ENCODE peak calls at places on chromosomes 13 and 19, in seven cellular contexts. C, S, R, J, A, V and E are unnamed samples.

GRCh38 chr19:19652482-19653295 is 9.2 kb upstream of the GMIP start:
- DNase-seq in A (no peak), S (peak), V (no peak), J (no peak), R (no peak), C (peak), E (peak)

GRCh38 chr13:76723551-76724232 is 162.5 kb downstream of the KCTD12 start:
- DNase-seq in V (peak), R (peak), C (peak), A (no peak), J (peak), S (no peak), E (no peak)

GRCh38 chr13:114141261-114141996 is 9.0 kb upstream of the RASA3 start:
- DNase-seq in C (no peak), J (peak), S (no peak), R (no peak), V (no peak), A (no peak), E (no peak)

GRCh38 chr13:68023838-68024581 is 793.9 kb upstream of the PCDH9 start:
- DNase-seq in S (no peak), C (no peak), A (no peak), R (peak), V (no peak), J (no peak), E (no peak)

GRCh38 chr19:34253711-34254551 is 423 bp upstream of the GARRE1 start:
- DNase-seq in S (no peak), C (peak), V (peak), A (no peak), R (peak), J (peak), E (peak)

GRCh38 chr19:6278740-6279619 is 795 bp downstream of the MLLT1 start:
- DNase-seq in A (peak), J (no peak), S (no peak), R (no peak), V (no peak), C (no peak), E (no peak)

GRCh38 chr19:16301999-16302694 is 22.5 kb upstream of the KLF2 start:
- DNase-seq in S (no peak), A (no peak), R (no peak), V (peak), J (no peak), C (peak), E (peak)

GRCh38 chr19:38951187-38951586 is 20.4 kb downstream of the MRPS12 start:
- DNase-seq in J (peak), S (no peak), A (no peak), V (no peak), R (no peak), C (no peak), E (no peak)

GRCh38 chr13:27120011-27120410 is 51.6 kb downstream of the USP12 start:
- DNase-seq in V (no peak), S (no peak), J (no peak), A (no peak), R (no peak), C (no peak), E (no peak)

GRCh38 chr19:55229145-55229788 is 704 bp upstream of the TMEM86B start:
- DNase-seq in J (no peak), V (no peak), S (no peak), C (no peak), A (no peak), R (no peak), E (peak)

GRCh38 chr19:49712397-49712859 is 21.5 kb downstream of the CPT1C start:
- DNase-seq in C (peak), V (peak), A (no peak), R (peak), S (peak), J (no peak), E (peak)

GRCh38 chr13:36533806-36534205 is 101.5 kb downstream of the CCNA1 start:
- DNase-seq in V (no peak), J (no peak), R (no peak), S (no peak), A (no peak), C (no peak), E (no peak)

GRCh38 chr19:41926028-41926860 is 2.0 kb downstream of the ERFL start:
- DNase-seq in R (no peak), V (no peak), C (no peak), S (peak), A (no peak), J (no peak), E (peak)

GRCh38 chr13:45166858-45167257 is 34.0 kb downstream of the KCTD4 start:
- DNase-seq in C (no peak), V (no peak), R (no peak), S (no peak), J (no peak), A (no peak), E (no peak)

GRCh38 chr13:27679896-27680295 is 58.2 kb downstream of the POLR1D start:
- DNase-seq in R (no peak), S (no peak), A (no peak), J (no peak), V (no peak), C (no peak), E (no peak)

GRCh38 chr13:61277877-61278276 is 137.8 kb downstream of the PCDH20 start:
- DNase-seq in A (no peak), C (no peak), R (no peak), S (no peak), V (no peak), J (no peak), E (no peak)

GRCh38 chr13:95698047-95698749 is 21.3 kb downstream of the DNAJC3 start:
- DNase-seq in R (no peak), C (peak), V (no peak), J (no peak), S (no peak), A (no peak), E (peak)

GRCh38 chr19:56748443-56748842 is 76.9 kb upstream of the ZNF835 start:
- DNase-seq in S (peak), A (no peak), R (no peak), V (no peak), J (no peak), C (peak), E (no peak)

GRCh38 chr13:94014461-94014860 is 465.0 kb downstream of the DCT start:
- DNase-seq in V (no peak), S (no peak), J (no peak), C (no peak), R (no peak), A (no peak), E (no peak)

GRCh38 chr19:47723573-47723923 is 10.3 kb downstream of the EHD2 start:
- DNase-seq in S (no peak), R (no peak), V (peak), A (no peak), C (peak), J (no peak), E (no peak)

GRCh38 chr19:1489463-1489971 is 633 bp downstream of the PCSK4 start:
- DNase-seq in V (no peak), S (peak), R (no peak), A (no peak), C (no peak), J (peak), E (peak)

GRCh38 chr13:110874508-110874960 is 40.3 kb downstream of the ANKRD10 start:
- DNase-seq in A (peak), J (peak), R (no peak), S (peak), V (peak), C (peak), E (peak)

GRCh38 chr19:10899171-10899653 is 27.9 kb downstream of the CARM1 start:
- DNase-seq in C (no peak), J (peak), A (no peak), S (peak), V (peak), R (no peak), E (no peak)

GRCh38 chr19:13557756-13558398 is 51.6 kb upstream of the CACNA1A start:
- DNase-seq in R (no peak), A (no peak), C (no peak), J (no peak), V (no peak), S (no peak), E (peak)

GRCh38 chr19:38172001-38172400 is 52.0 kb downstream of the DPF1 start:
- DNase-seq in V (peak), C (no peak), S (no peak), A (no peak), J (no peak), R (no peak), E (no peak)

GRCh38 chr19:34269968-34270621 is 15.7 kb downstream of the GARRE1 start:
- DNase-seq in C (peak), R (no peak), V (peak), A (peak), J (peak), S (no peak), E (no peak)

GRCh38 chr13:38636756-38637155 is 50.1 kb upstream of the FREM2 start:
- DNase-seq in V (no peak), R (no peak), J (no peak), C (no peak), S (no peak), A (no peak), E (no peak)

GRCh38 chr13:51625555-51626345 is 41.5 kb downstream of the WDFY2 start:
- DNase-seq in R (no peak), J (peak), C (no peak), S (no peak), V (no peak), A (no peak), E (no peak)

GRCh38 chr19:55247621-55248099 is 11.2 kb downstream of the PPP6R1 start:
- DNase-seq in V (no peak), C (peak), J (no peak), R (no peak), S (peak), A (no peak), E (peak)

GRCh38 chr19:39906283-39906682 is 28.2 kb downstream of the FCGBP start:
- DNase-seq in R (no peak), S (no peak), J (no peak), A (no peak), V (no peak), C (no peak), E (no peak)

GRCh38 chr13:41457589-41458186 is 338 bp downstream of the RGCC start:
- DNase-seq in A (peak), R (no peak), V (no peak), J (peak), S (peak), C (no peak), E (peak)

GRCh38 chr13:99429670-99430069 is 71.6 kb upstream of the TM9SF2 start:
- DNase-seq in J (no peak), S (no peak), A (no peak), C (no peak), R (no peak), V (no peak), E (no peak)

GRCh38 chr13:99422556-99423220 is 78.6 kb upstream of the TM9SF2 start:
- DNase-seq in S (no peak), J (no peak), R (no peak), C (no peak), V (no peak), A (no peak), E (no peak)

GRCh38 chr13:99421758-99422555 is 79.3 kb upstream of the TM9SF2 start:
- DNase-seq in J (no peak), R (no peak), V (no peak), C (no peak), S (no peak), A (no peak), E (no peak)

GRCh38 chr13:99425485-99426341 is 75.6 kb upstream of the TM9SF2 start:
- DNase-seq in J (no peak), C (no peak), S (no peak), A (no peak), R (no peak), V (no peak), E (peak)

GRCh38 chr13:99426426-99426825 is 74.8 kb upstream of the TM9SF2 start:
- DNase-seq in S (no peak), R (no peak), A (no peak), V (no peak), C (no peak), J (no peak), E (peak)
- H3K4me3 ChIP-seq in S (no peak), R (no peak), A (no peak), V (no peak), C (no peak), J (no peak), E (no peak)

GRCh38 chr19:36750066-36750691 is 22.4 kb downstream of the ZNF850 start:
- DNase-seq in A (no peak), C (no peak), R (no peak), V (no peak), J (no peak), S (no peak), E (no peak)
- H3K4me3 ChIP-seq in A (peak), C (no peak), R (no peak), V (no peak), J (no peak), S (peak), E (no peak)

GRCh38 chr19:18329035-18329376 is 6.1 kb upstream of the LSM4 start:
- DNase-seq in A (no peak), J (no peak), R (no peak), V (no peak), C (no peak), S (no peak), E (no peak)
- H3K4me3 ChIP-seq in A (no peak), J (peak), R (peak), V (peak), C (peak), S (peak), E (peak)

GRCh38 chr13:112679932-112680677 is 9.7 kb upstream of the ATP11A start:
- DNase-seq in C (no peak), R (no peak), V (no peak), J (no peak), S (no peak), A (no peak), E (peak)
- H3K4me3 ChIP-seq in C (no peak), R (no peak), V (no peak), J (no peak), S (no peak), A (no peak), E (no peak)

GRCh38 chr19:45096700-45097099 is 3.7 kb downstream of the PPP1R37 start:
- DNase-seq in V (no peak), R (no peak), S (no peak), A (no peak), J (no peak), C (no peak), E (no peak)

GRCh38 chr19:45097450-45097775 is 4.4 kb downstream of the PPP1R37 start:
- DNase-seq in V (no peak), A (no peak), S (no peak), C (no peak), R (no peak), J (no peak), E (peak)

GRCh38 chr19:45099465-45100201 is 6.7 kb downstream of the PPP1R37 start:
- DNase-seq in V (peak), R (no peak), C (no peak), A (no peak), S (no peak), J (no peak), E (peak)

GRCh38 chr19:45098521-45099464 is 5.8 kb downstream of the PPP1R37 start:
- DNase-seq in A (no peak), S (no peak), R (no peak), C (peak), J (no peak), V (peak), E (no peak)

GRCh38 chr19:45097776-45098520 is 5.0 kb downstream of the PPP1R37 start:
- DNase-seq in R (no peak), A (no peak), J (peak), C (peak), S (no peak), V (peak), E (peak)
- H3K4me3 ChIP-seq in R (no peak), A (no peak), J (no peak), C (no peak), S (no peak), V (peak), E (no peak)

GRCh38 chr13:79803939-79804487 is 323.1 kb downstream of the NDFIP2 start:
- DNase-seq in C (no peak), R (no peak), V (no peak), S (no peak), J (no peak), A (no peak), E (no peak)
- H3K4me3 ChIP-seq in C (no peak), R (no peak), V (no peak), S (no peak), J (no peak), A (no peak), E (no peak)

GRCh38 chr19:35909684-35910035 is 1.6 kb upstream of the TYROBP start:
- DNase-seq in S (no peak), V (no peak), C (no peak), J (no peak), R (no peak), A (no peak), E (no peak)

GRCh38 chr19:35907377-35907745 is 734 bp downstream of the TYROBP start:
- DNase-seq in J (no peak), R (no peak), C (no peak), S (peak), V (no peak), A (no peak), E (peak)

GRCh38 chr19:35908010-35908441 is at the start of gene TYROBP:
- DNase-seq in S (no peak), J (peak), R (no peak), A (no peak), V (no peak), C (no peak), E (peak)

GRCh38 chr19:35911173-35911572 is 3.1 kb upstream of the TYROBP start:
- DNase-seq in A (no peak), S (no peak), V (no peak), J (no peak), C (no peak), R (no peak), E (peak)

GRCh38 chr19:35908977-35909683 is 1.0 kb upstream of the TYROBP start:
- DNase-seq in A (no peak), R (no peak), J (peak), S (no peak), V (peak), C (no peak), E (peak)
- H3K4me3 ChIP-seq in A (no peak), R (no peak), J (no peak), S (no peak), V (no peak), C (no peak), E (no peak)

DNA sequence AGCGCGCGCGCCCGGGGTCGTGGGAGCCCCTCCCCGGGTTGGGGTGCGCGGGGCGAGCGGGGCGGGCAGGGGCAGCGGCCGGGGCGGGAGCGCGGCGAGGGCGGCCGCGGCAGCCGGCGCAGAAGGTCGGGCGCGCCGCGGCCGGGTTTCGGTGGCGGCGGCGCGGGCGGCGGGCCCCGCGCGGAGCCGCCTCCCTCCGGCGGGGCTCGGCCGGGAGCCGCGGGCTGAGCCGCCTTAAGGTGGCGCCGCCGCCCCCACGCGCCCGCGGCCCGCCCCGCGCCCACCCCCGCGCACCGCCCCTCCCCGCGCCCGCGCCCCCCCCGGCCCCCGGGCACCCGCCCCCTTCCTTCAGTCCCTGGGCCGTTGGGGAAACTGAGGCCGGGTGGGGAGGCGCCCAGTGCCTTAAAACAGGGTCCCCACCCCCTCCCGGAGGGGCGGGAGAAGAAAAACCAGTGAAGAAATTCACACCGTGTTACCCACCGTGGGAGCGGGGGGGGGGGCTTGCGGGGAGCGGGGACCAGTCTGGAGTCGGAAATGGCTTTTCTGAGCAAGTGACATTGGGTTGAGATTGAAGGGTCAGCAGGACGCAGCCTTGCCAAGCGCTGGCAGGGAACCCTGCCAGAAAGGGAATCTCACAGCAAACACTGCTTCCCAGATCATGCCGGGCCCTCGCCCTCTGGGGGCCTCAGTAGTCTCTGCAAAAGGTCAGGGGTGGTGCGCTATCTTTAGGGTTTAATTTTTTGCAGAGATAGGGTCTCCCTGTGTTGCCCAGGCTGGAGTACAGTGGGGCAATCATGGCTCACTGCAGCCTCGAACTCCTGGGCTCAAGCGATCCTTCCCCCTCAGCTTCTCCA is at the start of gene TLE2:
- DNase-seq in C (no peak), A (no peak), R (no peak), J (no peak), V (no peak), S (peak), E (peak)
- H3K4me3 ChIP-seq in C (peak), A (peak), R (peak), J (peak), V (peak), S (peak), E (peak)